ENCODE peak calls at places on chromosome 20, in ten cellular contexts. One of them, this sample, is unnamed.
A peak's percentile ranks its signal among the peaks of the same experiment; 100 is the strongest.

GRCh38 chr20:24392612-24393011 is 76.8 kb upstream of the SYNDIG1 start:
- DNase-seq in MM.1S: no peak
- DNase-seq in psoas muscle: no peak
- DNase-seq in ovary: no peak
- DNase-seq in adrenal gland: no peak
- DNase-seq in breast epithelium: no peak
- DNase-seq in HCT116: no peak
- DNase-seq in left ventricle myocardium inferior: no peak
- DNase-seq in CD8-positive, alpha-beta T cell: no peak
- DNase-seq in spleen: no peak
- DNase-seq in this sample: no peak

GRCh38 chr20:12358006-12358654 is 440.4 kb downstream of the BTBD3 start:
- DNase-seq in MM.1S: peak; percentile 7
- DNase-seq in HCT116: no peak
- DNase-seq in left ventricle myocardium inferior: no peak
- DNase-seq in ovary: no peak
- DNase-seq in spleen: no peak
- DNase-seq in psoas muscle: no peak
- DNase-seq in breast epithelium: no peak
- DNase-seq in adrenal gland: no peak
- DNase-seq in CD8-positive, alpha-beta T cell: no peak
- DNase-seq in this sample: peak; percentile 62

GRCh38 chr20:13649548-13649947 is 10.8 kb upstream of the TASP1 start:
- DNase-seq in breast epithelium: no peak
- DNase-seq in HCT116: no peak
- DNase-seq in psoas muscle: peak; percentile 64
- DNase-seq in left ventricle myocardium inferior: peak; percentile 74
- DNase-seq in spleen: no peak
- DNase-seq in ovary: peak; percentile 64
- DNase-seq in MM.1S: no peak
- DNase-seq in CD8-positive, alpha-beta T cell: no peak
- DNase-seq in adrenal gland: no peak
- DNase-seq in this sample: peak; percentile 3

GRCh38 chr20:11376998-11377397 is 540.7 kb upstream of the BTBD3 start:
- DNase-seq in adrenal gland: no peak
- DNase-seq in spleen: no peak
- DNase-seq in left ventricle myocardium inferior: no peak
- DNase-seq in MM.1S: no peak
- DNase-seq in HCT116: no peak
- DNase-seq in CD8-positive, alpha-beta T cell: no peak
- DNase-seq in ovary: no peak
- DNase-seq in breast epithelium: no peak
- DNase-seq in psoas muscle: no peak
- DNase-seq in this sample: no peak

GRCh38 chr20:3839328-3839727 is 7.3 kb upstream of the MAVS start:
- DNase-seq in MM.1S: peak; percentile 58
- DNase-seq in psoas muscle: no peak
- DNase-seq in left ventricle myocardium inferior: no peak
- DNase-seq in adrenal gland: no peak
- DNase-seq in HCT116: no peak
- DNase-seq in CD8-positive, alpha-beta T cell: no peak
- DNase-seq in breast epithelium: no peak
- DNase-seq in spleen: no peak
- DNase-seq in ovary: no peak
- DNase-seq in this sample: no peak

GRCh38 chr20:44032583-44033138 is 118.0 kb downstream of the TOX2 start:
- DNase-seq in HCT116: no peak
- DNase-seq in adrenal gland: no peak
- DNase-seq in ovary: no peak
- DNase-seq in psoas muscle: no peak
- DNase-seq in CD8-positive, alpha-beta T cell: no peak
- DNase-seq in MM.1S: no peak
- DNase-seq in spleen: no peak
- DNase-seq in left ventricle myocardium inferior: no peak
- DNase-seq in breast epithelium: no peak
- DNase-seq in this sample: no peak

GRCh38 chr20:22438926-22439325 is 145.4 kb downstream of the FOXA2 start:
- DNase-seq in left ventricle myocardium inferior: no peak
- DNase-seq in spleen: no peak
- DNase-seq in HCT116: peak; percentile 4
- DNase-seq in ovary: no peak
- DNase-seq in breast epithelium: no peak
- DNase-seq in MM.1S: no peak
- DNase-seq in CD8-positive, alpha-beta T cell: no peak
- DNase-seq in psoas muscle: no peak
- DNase-seq in adrenal gland: no peak
- DNase-seq in this sample: peak; percentile 1

GRCh38 chr20:62176866-62177265 is 6.0 kb upstream of the MTG2 start:
- DNase-seq in adrenal gland: no peak
- DNase-seq in breast epithelium: no peak
- DNase-seq in ovary: no peak
- DNase-seq in psoas muscle: peak; percentile 19
- DNase-seq in spleen: peak; percentile 56
- DNase-seq in MM.1S: no peak
- DNase-seq in HCT116: no peak
- DNase-seq in left ventricle myocardium inferior: no peak
- DNase-seq in CD8-positive, alpha-beta T cell: no peak
- DNase-seq in this sample: no peak

GRCh38 chr20:52405417-52405816 is 213.8 kb upstream of the ZFP64 start:
- DNase-seq in CD8-positive, alpha-beta T cell: no peak
- DNase-seq in breast epithelium: no peak
- DNase-seq in HCT116: no peak
- DNase-seq in MM.1S: peak; percentile 39
- DNase-seq in left ventricle myocardium inferior: no peak
- DNase-seq in adrenal gland: no peak
- DNase-seq in ovary: no peak
- DNase-seq in psoas muscle: no peak
- DNase-seq in spleen: no peak
- DNase-seq in this sample: no peak

GRCh38 chr20:40958598-40958997 is 70.0 kb upstream of the TOP1 start:
- DNase-seq in spleen: no peak
- DNase-seq in psoas muscle: no peak
- DNase-seq in left ventricle myocardium inferior: no peak
- DNase-seq in ovary: no peak
- DNase-seq in HCT116: no peak
- DNase-seq in breast epithelium: no peak
- DNase-seq in MM.1S: no peak
- DNase-seq in CD8-positive, alpha-beta T cell: no peak
- DNase-seq in adrenal gland: no peak
- DNase-seq in this sample: no peak

GRCh38 chr20:62225026-62225425 is 4.9 kb upstream of the HRH3 start:
- DNase-seq in adrenal gland: no peak
- DNase-seq in MM.1S: no peak
- DNase-seq in HCT116: no peak
- DNase-seq in left ventricle myocardium inferior: no peak
- DNase-seq in breast epithelium: no peak
- DNase-seq in psoas muscle: no peak
- DNase-seq in ovary: no peak
- DNase-seq in CD8-positive, alpha-beta T cell: no peak
- DNase-seq in spleen: no peak
- DNase-seq in this sample: no peak

GRCh38 chr20:32576560-32576959 is 8.6 kb downstream of the NOL4L start:
- DNase-seq in CD8-positive, alpha-beta T cell: no peak
- DNase-seq in HCT116: no peak
- DNase-seq in ovary: no peak
- DNase-seq in left ventricle myocardium inferior: no peak
- DNase-seq in MM.1S: no peak
- DNase-seq in psoas muscle: no peak
- DNase-seq in adrenal gland: no peak
- DNase-seq in breast epithelium: no peak
- DNase-seq in spleen: no peak
- DNase-seq in this sample: no peak

GRCh38 chr20:2005831-2006426 is 12.1 kb upstream of the PDYN start:
- DNase-seq in MM.1S: peak; percentile 70
- DNase-seq in CD8-positive, alpha-beta T cell: peak; percentile 62
- DNase-seq in adrenal gland: peak; percentile 74
- DNase-seq in HCT116: peak; percentile 15
- DNase-seq in left ventricle myocardium inferior: peak; percentile 62
- DNase-seq in breast epithelium: peak; percentile 80
- DNase-seq in psoas muscle: peak; percentile 76
- DNase-seq in spleen: peak; percentile 88
- DNase-seq in ovary: peak; percentile 58
- DNase-seq in this sample: peak; percentile 91

GRCh38 chr20:57509665-57510237 is 15.2 kb downstream of the CTCFL start:
- DNase-seq in CD8-positive, alpha-beta T cell: no peak
- DNase-seq in adrenal gland: peak; percentile 6
- DNase-seq in HCT116: peak; percentile 16
- DNase-seq in left ventricle myocardium inferior: no peak
- DNase-seq in breast epithelium: no peak
- DNase-seq in ovary: no peak
- DNase-seq in MM.1S: peak; percentile 56
- DNase-seq in psoas muscle: no peak
- DNase-seq in spleen: no peak
- DNase-seq in this sample: peak; percentile 70
- TF ChIP-seq CTCF in CD8-positive, alpha-beta T cell: no peak
- TF ChIP-seq CTCF in adrenal gland: no peak
- TF ChIP-seq CTCF in HCT116: peak; percentile 76
- TF ChIP-seq CTCF in left ventricle myocardium inferior: peak; percentile 48
- TF ChIP-seq CTCF in breast epithelium: no peak
- TF ChIP-seq CTCF in ovary: no peak
- TF ChIP-seq CTCF in MM.1S: peak; percentile 72
- TF ChIP-seq CTCF in psoas muscle: peak; percentile 10
- TF ChIP-seq CTCF in spleen: no peak
- TF ChIP-seq CTCF in this sample: peak; percentile 53

GRCh38 chr20:36091561-36092423 is 62.7 kb upstream of the EPB41L1 start:
- DNase-seq in HCT116: no peak
- DNase-seq in psoas muscle: no peak
- DNase-seq in breast epithelium: no peak
- DNase-seq in spleen: no peak
- DNase-seq in left ventricle myocardium inferior: no peak
- DNase-seq in CD8-positive, alpha-beta T cell: no peak
- DNase-seq in MM.1S: no peak
- DNase-seq in adrenal gland: no peak
- DNase-seq in ovary: peak; percentile 37
- DNase-seq in this sample: no peak
- H3K4me1 ChIP-seq in HCT116: peaks cover 79% of the 10 kb centered on the region
- H3K4me1 ChIP-seq in psoas muscle: peaks cover 7% of the 10 kb centered on the region
- H3K4me1 ChIP-seq in breast epithelium: no peaks in the 10 kb centered on the region
- H3K4me1 ChIP-seq in spleen: peaks cover 7% of the 10 kb centered on the region
- H3K4me1 ChIP-seq in left ventricle myocardium inferior: peaks cover 26% of the 10 kb centered on the region
- H3K4me1 ChIP-seq in CD8-positive, alpha-beta T cell: peaks cover 9% of the 10 kb centered on the region
- H3K4me1 ChIP-seq in MM.1S: peaks cover 55% of the 10 kb centered on the region
- H3K4me1 ChIP-seq in adrenal gland: peaks cover 10% of the 10 kb centered on the region
- H3K4me1 ChIP-seq in ovary: peaks cover 5% of the 10 kb centered on the region
- H3K4me1 ChIP-seq in this sample: peaks cover 7% of the 10 kb centered on the region

GRCh38 chr20:676315-676937 is 824 bp upstream of the SCRT2 start:
- DNase-seq in HCT116: no peak
- DNase-seq in psoas muscle: no peak
- DNase-seq in CD8-positive, alpha-beta T cell: no peak
- DNase-seq in left ventricle myocardium inferior: no peak
- DNase-seq in adrenal gland: peak; percentile 46
- DNase-seq in ovary: no peak
- DNase-seq in breast epithelium: no peak
- DNase-seq in MM.1S: no peak
- DNase-seq in spleen: no peak
- DNase-seq in this sample: no peak
- H3K27me3 ChIP-seq in HCT116: peaks cover 54% of the 10 kb centered on the region
- H3K27me3 ChIP-seq in psoas muscle: peaks cover 48% of the 10 kb centered on the region
- H3K27me3 ChIP-seq in CD8-positive, alpha-beta T cell: peaks cover 19% of the 10 kb centered on the region
- H3K27me3 ChIP-seq in left ventricle myocardium inferior: peaks cover 86% of the 10 kb centered on the region
- H3K27me3 ChIP-seq in adrenal gland: peaks cover 28% of the 10 kb centered on the region
- H3K27me3 ChIP-seq in ovary: no peaks in the 10 kb centered on the region
- H3K27me3 ChIP-seq in breast epithelium: peaks cover 7% of the 10 kb centered on the region
- H3K27me3 ChIP-seq in MM.1S: peaks cover 61% of the 10 kb centered on the region
- H3K27me3 ChIP-seq in spleen: peaks cover 85% of the 10 kb centered on the region
- H3K27me3 ChIP-seq in this sample: peaks cover 68% of the 10 kb centered on the region

DNA sequence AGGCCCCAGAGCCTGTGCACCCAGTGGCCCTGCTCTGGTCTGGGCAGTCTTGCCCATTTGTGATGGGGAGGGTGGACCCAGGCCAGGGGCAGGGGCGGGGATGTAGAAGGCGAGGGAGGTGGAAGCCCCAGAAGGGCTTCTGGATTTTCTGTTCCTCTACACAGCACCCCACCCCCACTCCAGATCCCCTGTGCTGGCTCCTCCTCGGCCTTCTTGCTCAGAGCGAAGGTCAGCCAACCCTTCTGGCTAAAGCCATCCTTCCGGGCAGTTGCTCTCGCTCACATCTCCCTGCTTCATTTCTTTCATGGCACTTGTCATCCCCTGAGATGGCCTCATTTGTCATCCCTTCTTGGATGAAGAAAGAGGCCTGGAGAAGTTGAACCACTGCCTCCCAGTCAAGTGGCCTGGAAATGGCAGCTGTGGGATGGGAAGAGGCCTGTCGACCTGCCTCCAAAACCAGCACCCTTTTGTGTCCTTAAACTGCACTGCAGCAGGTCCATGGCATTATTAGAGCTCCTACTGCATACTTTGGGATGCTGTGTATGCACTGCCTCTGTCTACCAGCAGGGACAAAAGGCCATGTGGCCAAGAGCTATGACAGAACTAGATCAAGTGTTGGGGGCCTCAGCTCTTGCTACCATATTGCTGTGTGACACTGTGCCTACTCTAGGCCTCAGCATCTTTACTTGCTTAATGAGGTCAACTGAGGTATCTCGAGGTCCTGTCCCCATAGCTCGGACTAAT is 19.9 kb downstream of the PEDS1 start:
- DNase-seq in breast epithelium: no peak
- DNase-seq in ovary: no peak
- DNase-seq in psoas muscle: peak; percentile 87
- DNase-seq in left ventricle myocardium inferior: no peak
- DNase-seq in HCT116: no peak
- DNase-seq in adrenal gland: peak; percentile 86
- DNase-seq in MM.1S: no peak
- DNase-seq in CD8-positive, alpha-beta T cell: no peak
- DNase-seq in spleen: no peak
- DNase-seq in this sample: no peak
- TF ChIP-seq CTCF in breast epithelium: no peak
- TF ChIP-seq CTCF in ovary: no peak
- TF ChIP-seq CTCF in psoas muscle: peak; percentile 23
- TF ChIP-seq CTCF in left ventricle myocardium inferior: peak; percentile 29
- TF ChIP-seq CTCF in HCT116: peak; percentile 45
- TF ChIP-seq CTCF in adrenal gland: peak; percentile 31
- TF ChIP-seq CTCF in MM.1S: peak; percentile 9
- TF ChIP-seq CTCF in CD8-positive, alpha-beta T cell: no peak
- TF ChIP-seq CTCF in spleen: no peak
- TF ChIP-seq CTCF in this sample: peak; percentile 17

This sample was measured in cardiac muscle cell.